ENCODE peak calls at places on chromosome 1, in ten cellular contexts. O, Q, E, Z, T, J, H, K, U and I are unnamed samples. For H3K4me1, the result is how much of the 10 kb centered on the place peaks cover.

GRCh38 chr1:32981003-32981909 is 16.6 kb upstream of the RNF19B start:
- DNase-seq in U (no peak), H (peak), Q (peak), K (no peak), O (peak), Z (no peak), J (peak), T (no peak), E (peak), I (peak)

GRCh38 chr1:174883361-174883760 is 116.4 kb upstream of the CACYBP start:
- DNase-seq in E (peak), K (no peak), Z (peak), T (peak), U (peak), O (peak), H (peak), Q (peak), J (peak), I (peak)

GRCh38 chr1:33045246-33045645 is 8.6 kb upstream of the AK2 start:
- DNase-seq in T (no peak), O (no peak), J (no peak), U (no peak), Q (no peak), H (no peak), Z (peak), E (peak), K (peak), I (no peak)

GRCh38 chr1:27630859-27631491 is 4.0 kb downstream of the FGR start:
- DNase-seq in J (no peak), Q (no peak), K (no peak), Z (no peak), U (no peak), E (no peak), T (no peak), O (no peak), H (no peak), I (no peak)

GRCh38 chr1:115476616-115477015 is 138.6 kb upstream of the NGF start:
- DNase-seq in T (no peak), Q (peak), O (no peak), E (no peak), H (no peak), Z (no peak), K (no peak), J (peak), U (no peak), I (no peak)

GRCh38 chr1:183871142-183871541 is 66.2 kb downstream of the RGL1 start:
- DNase-seq in Z (peak), J (peak), U (peak), O (peak), T (peak), Q (peak), H (peak), E (no peak), K (no peak), I (peak)

GRCh38 chr1:183101081-183101480 is 77.9 kb downstream of the LAMC1 start:
- DNase-seq in H (no peak), J (no peak), T (no peak), K (no peak), O (no peak), Z (peak), Q (no peak), E (no peak), U (no peak), I (no peak)

GRCh38 chr1:6249732-6250689 is 6.0 kb downstream of the HES3 start:
- DNase-seq in E (peak), H (no peak), Q (no peak), T (peak), K (peak), O (no peak), U (no peak), J (no peak), Z (peak), I (no peak)

GRCh38 chr1:229645296-229646050 is 19.4 kb downstream of the URB2 start:
- DNase-seq in U (no peak), K (no peak), Z (no peak), O (no peak), E (no peak), H (no peak), Q (no peak), T (no peak), J (no peak), I (no peak)

GRCh38 chr1:25798666-25799345 is 1.2 kb upstream of the SELENON start:
- DNase-seq in Q (no peak), E (no peak), Z (no peak), U (no peak), K (no peak), O (no peak), J (no peak), H (no peak), T (no peak), I (no peak)

GRCh38 chr1:230425252-230426061 is 675 bp downstream of the PGBD5 start:
- DNase-seq in U (no peak), J (peak), Q (no peak), H (no peak), T (peak), E (peak), K (peak), Z (peak), O (no peak), I (no peak)

GRCh38 chr1:84687703-84688460 is 2.4 kb downstream of the SSX2IP start:
- DNase-seq in K (no peak), O (no peak), E (no peak), U (no peak), J (peak), Z (no peak), Q (no peak), H (no peak), T (no peak), I (no peak)

GRCh38 chr1:230464618-230465017 is 38.5 kb upstream of the PGBD5 start:
- DNase-seq in E (no peak), H (no peak), O (no peak), Z (no peak), T (no peak), K (no peak), Q (no peak), J (peak), U (no peak), I (no peak)

GRCh38 chr1:156931974-156932710 is 11.7 kb downstream of the LRRC71 start:
- DNase-seq in O (no peak), E (no peak), K (no peak), H (no peak), Z (no peak), T (no peak), J (no peak), Q (no peak), U (no peak), I (no peak)
- TF ChIP-seq EZH2 in O (no peak), E (no peak), K (no peak), H (no peak), Z (no peak), T (no peak), J (no peak), Q (no peak), U (no peak), I (no peak)

GRCh38 chr1:31640179-31640578 is 4.5 kb downstream of the PEF1 start:
- DNase-seq in Q (no peak), H (no peak), K (no peak), Z (no peak), T (no peak), J (no peak), O (no peak), E (no peak), U (no peak), I (no peak)

GRCh38 chr1:31642366-31642765 is 2.3 kb downstream of the PEF1 start:
- DNase-seq in J (no peak), O (no peak), E (peak), Z (no peak), H (no peak), Q (no peak), K (no peak), T (no peak), U (no peak), I (no peak)

GRCh38 chr1:31639543-31639942 is 5.1 kb downstream of the PEF1 start:
- DNase-seq in U (no peak), T (no peak), E (no peak), Q (peak), H (peak), K (no peak), O (no peak), J (peak), Z (peak), I (peak)

GRCh38 chr1:31642897-31643296 is 1.8 kb downstream of the PEF1 start:
- DNase-seq in O (no peak), K (no peak), U (no peak), J (no peak), H (no peak), T (no peak), Q (no peak), Z (no peak), E (no peak), I (no peak)

DNA sequence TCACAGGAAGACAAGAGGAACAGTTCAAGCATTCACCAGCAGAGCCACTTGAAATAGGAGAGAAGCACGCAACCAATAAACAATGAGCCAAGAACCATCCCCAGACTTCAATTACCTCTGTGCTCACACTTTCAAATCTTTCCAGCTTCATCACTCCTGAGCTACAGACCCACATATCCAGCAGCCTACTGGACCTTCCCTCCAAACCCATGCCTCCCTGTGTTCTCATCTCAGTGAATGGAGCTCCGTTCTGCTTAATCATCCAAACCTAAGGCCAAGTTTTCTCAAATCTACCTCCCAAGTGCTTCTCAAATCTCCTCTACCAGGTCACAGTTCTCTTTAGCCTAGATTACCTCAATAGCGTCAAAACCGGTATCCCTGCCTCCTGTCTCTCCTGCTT is 3.7 kb downstream of the PEF1 start:
- DNase-seq in O (no peak), E (peak), H (no peak), U (no peak), J (no peak), Z (no peak), K (no peak), Q (no peak), T (no peak), I (no peak)
- H3K27ac ChIP-seq in O (no peak), E (peak), H (no peak), U (no peak), J (no peak), Z (no peak), K (no peak), Q (no peak), T (no peak), I (no peak)

DNA sequence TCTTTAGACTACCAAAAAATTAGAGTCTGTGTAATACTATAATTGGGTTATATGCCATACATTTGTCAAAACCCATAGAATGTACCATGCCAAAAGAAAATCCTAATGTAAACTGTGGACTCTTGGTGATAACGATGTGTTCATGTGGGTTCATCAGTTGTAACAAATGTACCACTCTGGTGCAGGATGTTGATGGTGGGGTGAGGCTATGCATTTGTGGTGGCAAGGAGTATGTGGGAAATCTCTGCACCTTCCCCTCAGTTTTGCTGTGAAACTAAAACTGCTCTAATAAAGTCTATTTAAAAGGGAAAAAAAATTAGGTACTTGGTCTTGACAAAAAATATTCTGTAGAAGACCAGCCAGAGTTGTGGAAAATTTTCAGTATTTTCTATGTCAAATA is 43.4 kb downstream of the INKA2 start:
- DNase-seq in Z (no peak), E (no peak), K (no peak), U (no peak), Q (no peak), O (no peak), J (no peak), H (no peak), T (no peak), I (no peak)
- H3K4me1 ChIP-seq in Z (under half), E (under half), K (under half), U (under half), Q (under half), O (under half), J (under half), H (under half), T (under half), I (under half)

GRCh38 chr1:170671629-170671963 is 7.7 kb downstream of the PRRX1 start:
- DNase-seq in Z (no peak), K (no peak), T (no peak), J (no peak), E (no peak), H (no peak), U (no peak), O (no peak), Q (no peak), I (no peak)

GRCh38 chr1:170669036-170669435 is 5.1 kb downstream of the PRRX1 start:
- DNase-seq in E (peak), O (no peak), K (no peak), U (no peak), H (no peak), T (peak), Z (no peak), Q (no peak), J (peak), I (no peak)

GRCh38 chr1:170669586-170670332 is 5.8 kb downstream of the PRRX1 start:
- DNase-seq in T (no peak), K (no peak), O (no peak), E (peak), H (no peak), Z (no peak), U (no peak), J (peak), Q (no peak), I (no peak)

GRCh38 chr1:170668301-170668789 is 4.4 kb downstream of the PRRX1 start:
- DNase-seq in U (no peak), H (no peak), E (peak), K (no peak), T (peak), J (peak), Q (peak), Z (no peak), O (no peak), I (peak)

GRCh38 chr1:170670751-170671628 is 7.1 kb downstream of the PRRX1 start:
- DNase-seq in E (peak), Q (peak), U (no peak), K (peak), T (peak), H (no peak), J (peak), Z (peak), O (peak), I (no peak)
- TF ChIP-seq EZH2 in E (peak), Q (no peak), U (no peak), K (no peak), T (peak), H (no peak), J (no peak), Z (peak), O (no peak), I (no peak)